ENCODE peak calls at places on chromosomes 13 and 19, in eight cellular contexts. One of them, this sample, is unnamed.

GRCh38 chr19:48830088-48830487 is 6.2 kb downstream of the HSD17B14 start:
- DNase-seq in neural crest cell: no peak
- DNase-seq in hepatic stellate cell: no peak
- DNase-seq in naive thymus-derived CD8-positive, alpha-beta T cell: no peak
- DNase-seq in NCI-H524: no peak
- DNase-seq in K562: peak; percentile 49
- DNase-seq in RPMI7951: no peak
- DNase-seq in neural progenitor cell: no peak
- DNase-seq in this sample: no peak

GRCh38 chr19:45976180-45976579 is 2.5 kb upstream of the NOVA2 start:
- DNase-seq in neural crest cell: no peak
- DNase-seq in hepatic stellate cell: no peak
- DNase-seq in naive thymus-derived CD8-positive, alpha-beta T cell: no peak
- DNase-seq in NCI-H524: peak; percentile 33
- DNase-seq in K562: peak; percentile 20
- DNase-seq in RPMI7951: peak; percentile 24
- DNase-seq in neural progenitor cell: peak; percentile 50
- DNase-seq in this sample: no peak

GRCh38 chr13:40186636-40187323 is 479.7 kb downstream of the FOXO1 start:
- DNase-seq in neural crest cell: no peak
- DNase-seq in hepatic stellate cell: no peak
- DNase-seq in naive thymus-derived CD8-positive, alpha-beta T cell: no peak
- DNase-seq in NCI-H524: no peak
- DNase-seq in K562: no peak
- DNase-seq in RPMI7951: no peak
- DNase-seq in neural progenitor cell: no peak
- DNase-seq in this sample: no peak

GRCh38 chr13:111039735-111040134 is 75.4 kb upstream of the ARHGEF7 start:
- DNase-seq in neural crest cell: no peak
- DNase-seq in hepatic stellate cell: no peak
- DNase-seq in naive thymus-derived CD8-positive, alpha-beta T cell: no peak
- DNase-seq in NCI-H524: no peak
- DNase-seq in K562: peak; percentile 49
- DNase-seq in RPMI7951: no peak
- DNase-seq in neural progenitor cell: no peak
- DNase-seq in this sample: no peak

GRCh38 chr19:10333758-10334339 is 520 bp upstream of the RAVER1 start:
- DNase-seq in neural crest cell: peak; percentile 18
- DNase-seq in hepatic stellate cell: no peak
- DNase-seq in naive thymus-derived CD8-positive, alpha-beta T cell: no peak
- DNase-seq in NCI-H524: no peak
- DNase-seq in K562: no peak
- DNase-seq in RPMI7951: no peak
- DNase-seq in neural progenitor cell: peak; percentile 33
- DNase-seq in this sample: no peak

GRCh38 chr19:8518536-8518935 is 4.6 kb upstream of the ZNF414 start:
- DNase-seq in neural crest cell: no peak
- DNase-seq in hepatic stellate cell: no peak
- DNase-seq in naive thymus-derived CD8-positive, alpha-beta T cell: no peak
- DNase-seq in NCI-H524: no peak
- DNase-seq in K562: no peak
- DNase-seq in RPMI7951: no peak
- DNase-seq in neural progenitor cell: no peak
- DNase-seq in this sample: no peak

GRCh38 chr13:78598933-78599332 is 4.4 kb downstream of the POU4F1 start:
- DNase-seq in neural crest cell: no peak
- DNase-seq in hepatic stellate cell: no peak
- DNase-seq in naive thymus-derived CD8-positive, alpha-beta T cell: no peak
- DNase-seq in NCI-H524: no peak
- DNase-seq in K562: no peak
- DNase-seq in RPMI7951: no peak
- DNase-seq in neural progenitor cell: no peak
- DNase-seq in this sample: no peak

GRCh38 chr19:6260912-6261636 is 18.7 kb downstream of the MLLT1 start:
- DNase-seq in neural crest cell: peak; percentile 41
- DNase-seq in hepatic stellate cell: peak; percentile 37
- DNase-seq in naive thymus-derived CD8-positive, alpha-beta T cell: peak; percentile 45
- DNase-seq in NCI-H524: no peak
- DNase-seq in K562: peak; percentile 54
- DNase-seq in RPMI7951: no peak
- DNase-seq in neural progenitor cell: peak; percentile 59
- DNase-seq in this sample: no peak

GRCh38 chr19:858284-858683 is 1.2 kb upstream of the CFD start:
- DNase-seq in neural crest cell: no peak
- DNase-seq in hepatic stellate cell: no peak
- DNase-seq in naive thymus-derived CD8-positive, alpha-beta T cell: no peak
- DNase-seq in NCI-H524: no peak
- DNase-seq in K562: no peak
- DNase-seq in RPMI7951: no peak
- DNase-seq in neural progenitor cell: no peak
- DNase-seq in this sample: no peak

GRCh38 chr19:50555447-50556235 is 12.6 kb downstream of the LRRC4B start:
- DNase-seq in neural crest cell: no peak
- DNase-seq in hepatic stellate cell: no peak
- DNase-seq in naive thymus-derived CD8-positive, alpha-beta T cell: no peak
- DNase-seq in NCI-H524: peak; percentile 29
- DNase-seq in K562: no peak
- DNase-seq in RPMI7951: no peak
- DNase-seq in neural progenitor cell: peak; percentile 72
- DNase-seq in this sample: no peak

GRCh38 chr13:36344173-36344572 is 2.0 kb downstream of the SPART start:
- DNase-seq in neural crest cell: no peak
- DNase-seq in hepatic stellate cell: no peak
- DNase-seq in naive thymus-derived CD8-positive, alpha-beta T cell: no peak
- DNase-seq in NCI-H524: no peak
- DNase-seq in K562: peak; percentile 41
- DNase-seq in RPMI7951: peak; percentile 68
- DNase-seq in neural progenitor cell: no peak
- DNase-seq in this sample: no peak

GRCh38 chr19:32671883-32672282 is 3.1 kb downstream of the ANKRD27 start:
- DNase-seq in neural crest cell: no peak
- DNase-seq in hepatic stellate cell: no peak
- DNase-seq in naive thymus-derived CD8-positive, alpha-beta T cell: no peak
- DNase-seq in NCI-H524: no peak
- DNase-seq in K562: peak; percentile 95
- DNase-seq in RPMI7951: no peak
- DNase-seq in neural progenitor cell: no peak
- DNase-seq in this sample: no peak

GRCh38 chr19:35714601-35715354 is 3.0 kb upstream of the KMT2B start:
- DNase-seq in neural crest cell: no peak
- DNase-seq in hepatic stellate cell: no peak
- DNase-seq in naive thymus-derived CD8-positive, alpha-beta T cell: no peak
- DNase-seq in NCI-H524: no peak
- DNase-seq in K562: no peak
- DNase-seq in RPMI7951: no peak
- DNase-seq in neural progenitor cell: peak; percentile 42
- DNase-seq in this sample: no peak

This sample was measured in foreskin melanocyte.